ENCODE peak calls at places on chromosomes 1 and 21, in four cellular contexts. L is occipital lobe, Q is pancreas, N is HuH-7. S is an unnamed sample.

GRCh38 chr1:229671310-229671709 is 45.3 kb downstream of the URB2 start:
- DNase-seq in Q (no peak), N (no peak), L (no peak), S (no peak)

GRCh38 chr1:168893359-168893791 is 164.4 kb upstream of the DPT start:
- DNase-seq in Q (no peak), N (no peak), L (peak), S (peak)

GRCh38 chr1:183600136-183600535 is 9.9 kb upstream of the NCF2 start:
- DNase-seq in Q (no peak), N (no peak), L (no peak), S (no peak)

GRCh38 chr1:38340409-38340808 is 293.8 kb upstream of the POU3F1 start:
- DNase-seq in Q (no peak), N (no peak), L (no peak), S (no peak)

GRCh38 chr21:42360317-42360716 is 6.0 kb downstream of the TFF1 start:
- DNase-seq in Q (no peak), N (no peak), L (no peak), S (no peak)

GRCh38 chr21:35720065-35720810 is 340.1 kb downstream of the SETD4 start:
- DNase-seq in Q (no peak), N (no peak), L (no peak), S (no peak)

GRCh38 chr1:245099401-245099800 is 55.4 kb upstream of the KIF26B start:
- DNase-seq in L (peak), N (no peak), Q (no peak), S (no peak)

GRCh38 chr1:206779565-206780091 is 7.3 kb upstream of the IL10 start:
- DNase-seq in L (no peak), Q (no peak), N (no peak), S (no peak)

GRCh38 chr1:226779536-226779935 is 40.5 kb upstream of the ITPKB start:
- DNase-seq in N (no peak), L (no peak), Q (no peak), S (peak)

GRCh38 chr1:241265428-241265827 is 91.6 kb downstream of the RGS7 start:
- DNase-seq in L (no peak), N (no peak), Q (no peak), S (no peak)

GRCh38 chr1:57848406-57848805 is 424.5 kb upstream of the DAB1 start:
- DNase-seq in Q (no peak), N (no peak), L (no peak), S (no peak)

GRCh38 chr1:3472906-3473305 is 18.4 kb downstream of the ARHGEF16 start:
- DNase-seq in Q (no peak), L (no peak), N (no peak), S (no peak)

GRCh38 chr1:38274974-38275373 is 228.4 kb upstream of the POU3F1 start:
- DNase-seq in L (no peak), Q (no peak), N (no peak), S (no peak)

GRCh38 chr1:112395261-112395831 is 668 bp upstream of the CTTNBP2NL start:
- DNase-seq in Q (no peak), N (no peak), L (no peak), S (no peak)

GRCh38 chr1:207007352-207008033 is 25.1 kb downstream of the C1orf116 start:
- DNase-seq in Q (no peak), L (no peak), N (no peak), S (no peak)

GRCh38 chr1:83632906-83633305 is 366.0 kb downstream of the TTLL7 start:
- DNase-seq in L (no peak), Q (no peak), N (no peak), S (no peak)

GRCh38 chr1:59013276-59013927 is 229.6 kb upstream of the JUN start:
- DNase-seq in N (peak), L (no peak), Q (peak), S (peak)

GRCh38 chr1:11653616-11654570 is at the start of gene FBXO2:
- DNase-seq in L (peak), N (peak), Q (no peak), S (peak)

GRCh38 chr1:93758842-93759515 is 77.3 kb upstream of the BCAR3 start:
- DNase-seq in N (peak), Q (no peak), L (no peak), S (no peak)

S was measured in left colon.